ENCODE peak calls at places on chromosomes 6 and 20, in ten cellular contexts. N, Y, I, W, M, T, S, U, V and J are unnamed samples.

GRCh38 chr6:12151433-12151820 is 138.7 kb upstream of the EDN1 start:
- DNase-seq in N (no peak), Y (no peak), I (no peak), W (no peak), M (no peak), T (no peak), S (no peak), U (no peak), V (no peak), J (no peak)

GRCh38 chr20:47868744-47869143 is 83.5 kb upstream of the SULF2 start:
- DNase-seq in N (no peak), Y (no peak), I (no peak), W (no peak), M (no peak), T (no peak), S (no peak), U (no peak), V (no peak), J (no peak)

GRCh38 chr6:118712955-118713354 is 61.6 kb upstream of the CEP85L start:
- DNase-seq in N (no peak), Y (no peak), I (peak; percentile 82), W (peak; percentile 53), M (no peak), T (no peak), S (no peak), U (no peak), V (no peak), J (no peak)

GRCh38 chr6:44176935-44177509 is 18.4 kb downstream of the CAPN11 start:
- DNase-seq in N (no peak), Y (no peak), I (no peak), W (no peak), M (no peak), T (no peak), S (no peak), U (no peak), V (peak; percentile 41), J (no peak)

GRCh38 chr20:46827718-46828458 is 66.8 kb upstream of the EYA2 start:
- DNase-seq in N (no peak), Y (no peak), I (peak; percentile 30), W (no peak), M (no peak), T (no peak), S (no peak), U (no peak), V (no peak), J (no peak)

GRCh38 chr6:108165714-108166663 is at the start of gene NR2E1:
- DNase-seq in N (peak; percentile 65), Y (no peak), I (peak; percentile 14), W (no peak), M (no peak), T (no peak), S (peak; percentile 50), U (no peak), V (no peak), J (no peak)

GRCh38 chr6:18501313-18502013 is 114.3 kb downstream of the RNF144B start:
- DNase-seq in N (no peak), Y (no peak), I (peak; percentile 56), W (peak; percentile 93), M (peak; percentile 75), T (peak; percentile 82), S (no peak), U (peak; percentile 71), V (no peak), J (peak; percentile 68)

GRCh38 chr6:118776607-118777549 is 117.1 kb upstream of the ASF1A start:
- DNase-seq in N (peak; percentile 61), Y (peak; percentile 77), I (peak; percentile 90), W (peak; percentile 83), M (no peak), T (no peak), S (no peak), U (no peak), V (peak; percentile 69), J (peak; percentile 40)

GRCh38 chr6:30101939-30102700 is 10.8 kb downstream of the TRIM31 start:
- DNase-seq in N (peak; percentile 79), Y (peak; percentile 89), I (peak; percentile 74), W (peak; percentile 90), M (peak; percentile 96), T (peak; percentile 94), S (peak; percentile 97), U (peak; percentile 95), V (peak; percentile 34), J (peak; percentile 94)

DNA sequence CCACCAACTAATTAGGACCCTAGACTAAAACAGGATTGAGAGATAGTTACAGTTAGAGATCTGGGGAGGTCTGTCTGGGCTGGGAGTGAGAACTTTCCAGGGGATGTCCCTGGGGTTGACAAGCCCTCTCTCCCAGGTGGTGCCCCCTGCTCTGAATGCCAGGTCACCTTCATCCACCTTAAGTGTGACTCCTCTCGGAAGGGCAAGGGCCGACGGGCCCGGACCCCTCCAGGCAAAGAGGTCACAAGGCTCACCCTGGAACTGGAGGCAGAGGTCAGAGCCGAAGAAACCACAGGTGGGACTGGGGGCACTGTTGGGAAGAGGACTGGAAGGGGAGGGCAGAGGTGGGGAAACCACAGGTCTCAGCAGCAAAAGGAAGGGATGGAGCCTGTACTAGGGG is 17.0 kb upstream of the ZNF76 start:
- DNase-seq in N (no peak), Y (no peak), I (no peak), W (no peak), M (no peak), T (peak; percentile 51), S (no peak), U (no peak), V (no peak), J (no peak)
- H3K4me1 ChIP-seq in N (peaks cover 14% of the 10 kb centered on the region), Y (peaks cover 22% of the 10 kb centered on the region), I (no peaks in the 10 kb centered on the region), W (peaks cover 31% of the 10 kb centered on the region), M (peaks cover 24% of the 10 kb centered on the region), T (peaks cover 10% of the 10 kb centered on the region), S (no peaks in the 10 kb centered on the region), U (peaks cover 25% of the 10 kb centered on the region), V (no peaks in the 10 kb centered on the region), J (peaks cover 30% of the 10 kb centered on the region)

GRCh38 chr6:28137458-28138020 is 4.1 kb upstream of the ZKSCAN8 start:
- DNase-seq in N (no peak), Y (peak; percentile 25), I (peak; percentile 29), W (peak; percentile 30), M (no peak), T (no peak), S (no peak), U (no peak), V (peak; percentile 47), J (no peak)

GRCh38 chr6:28139860-28140500 is 1.7 kb upstream of the ZKSCAN8 start:
- DNase-seq in N (no peak), Y (no peak), I (no peak), W (no peak), M (no peak), T (no peak), S (no peak), U (no peak), V (no peak), J (no peak)

GRCh38 chr6:28141500-28142329 is at the start of gene ZKSCAN8:
- DNase-seq in N (peak; percentile 98), Y (peak; percentile 98), I (peak; percentile 89), W (peak; percentile 91), M (peak; percentile 88), T (peak; percentile 93), S (peak; percentile 89), U (peak; percentile 88), V (peak; percentile 81), J (peak; percentile 92)

GRCh38 chr6:28142446-28142845 is 763 bp downstream of the ZKSCAN8 start:
- DNase-seq in N (no peak), Y (no peak), I (peak; percentile 21), W (peak; percentile 15), M (no peak), T (no peak), S (no peak), U (no peak), V (no peak), J (no peak)

DNA sequence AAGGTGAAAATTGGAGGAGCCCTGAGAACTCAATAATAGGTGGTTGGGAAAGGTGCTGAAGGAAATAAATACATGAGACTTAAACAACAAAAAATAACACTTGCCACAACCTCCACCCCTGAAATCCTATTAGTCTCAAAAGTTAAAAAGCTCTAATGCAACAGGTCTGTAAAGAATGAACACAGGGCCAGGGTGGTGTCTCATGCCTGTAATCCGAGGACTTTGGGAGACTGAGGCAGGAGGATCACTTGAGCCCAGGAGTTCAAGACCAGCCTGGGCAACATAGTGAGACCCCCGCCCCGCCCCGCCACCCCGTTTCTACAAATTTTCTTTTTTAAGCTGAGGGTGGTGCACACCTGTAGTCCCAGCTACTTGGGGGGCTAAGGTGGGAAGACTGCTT is 1.1 kb upstream of the ZKSCAN8 start:
- DNase-seq in N (no peak), Y (no peak), I (no peak), W (no peak), M (no peak), T (no peak), S (no peak), U (no peak), V (no peak), J (no peak)
- H3K4me3 ChIP-seq in N (no peak overlapping the region), Y (no peak overlapping the region), I (no peak overlapping the region), W (no peak overlapping the region), M (no peak overlapping the region), T (no peak overlapping the region), S (no peak overlapping the region), U (no peak overlapping the region), V (peak overlapping the region; percentile 32), J (peak overlapping the region; percentile 12)

GRCh38 chr20:1418335-1418734 is 25.5 kb upstream of the FKBP1A start:
- DNase-seq in N (no peak), Y (no peak), I (peak; percentile 15), W (peak; percentile 21), M (no peak), T (no peak), S (no peak), U (no peak), V (no peak), J (no peak)

GRCh38 chr20:1420066-1420465 is 27.2 kb upstream of the FKBP1A start:
- DNase-seq in N (no peak), Y (no peak), I (no peak), W (no peak), M (no peak), T (no peak), S (no peak), U (no peak), V (no peak), J (no peak)

GRCh38 chr20:1417273-1417672 is 24.4 kb upstream of the FKBP1A start:
- DNase-seq in N (no peak), Y (peak; percentile 67), I (peak; percentile 48), W (peak; percentile 30), M (no peak), T (no peak), S (no peak), U (no peak), V (no peak), J (no peak)

GRCh38 chr20:1415667-1416468 is 23.0 kb upstream of the FKBP1A start:
- DNase-seq in N (no peak), Y (peak; percentile 93), I (peak; percentile 98), W (peak; percentile 82), M (no peak), T (no peak), S (no peak), U (no peak), V (no peak), J (no peak)

GRCh38 chr20:1417790-1418189 is 24.9 kb upstream of the FKBP1A start:
- DNase-seq in N (no peak), Y (no peak), I (no peak), W (no peak), M (no peak), T (no peak), S (no peak), U (no peak), V (no peak), J (no peak)
- H3K4me1 ChIP-seq in N (no peaks in the 10 kb centered on the region), Y (no peaks in the 10 kb centered on the region), I (peaks cover 10% of the 10 kb centered on the region), W (no peaks in the 10 kb centered on the region), M (no peaks in the 10 kb centered on the region), T (no peaks in the 10 kb centered on the region), S (no peaks in the 10 kb centered on the region), U (no peaks in the 10 kb centered on the region), V (peaks cover under 1% of the 10 kb centered on the region), J (no peaks in the 10 kb centered on the region)

GRCh38 chr20:22382742-22383141 is 201.6 kb downstream of the FOXA2 start:
- DNase-seq in N (no peak), Y (no peak), I (no peak), W (no peak), M (no peak), T (no peak), S (no peak), U (no peak), V (no peak), J (no peak)
- H3K4me3 ChIP-seq in N (no peak overlapping the region), Y (no peak overlapping the region), I (no peak overlapping the region), W (no peak overlapping the region), M (no peak overlapping the region), T (no peak overlapping the region), S (no peak overlapping the region), U (no peak overlapping the region), V (no peak overlapping the region), J (no peak overlapping the region)